ENCODE peak calls at places on chromosomes 5 and 9, in eight cellular contexts. Q, A, V, H, T, Z, R and M are unnamed samples.
A peak's percentile ranks its signal among the peaks of the same experiment; 100 is the strongest.

GRCh38 chr9:1938135-1938534 is 77.0 kb upstream of the SMARCA2 start:
- DNase-seq in Q (no peak), A (no peak), V (no peak), H (no peak), T (no peak), Z (no peak), R (no peak), M (no peak)

GRCh38 chr5:95284512-95285405 is at the start of gene MCTP1:
- DNase-seq in Q (no peak), A (peak; percentile 14), V (peak; percentile 30), H (peak; percentile 41), T (peak; percentile 15), Z (peak; percentile 50), R (peak; percentile 19), M (no peak)

GRCh38 chr5:83827111-83827541 is 106.5 kb upstream of the HAPLN1 start:
- DNase-seq in Q (no peak), A (no peak), V (peak; percentile 69), H (no peak), T (no peak), Z (no peak), R (no peak), M (no peak)

GRCh38 chr9:83432104-83432627 is 106.0 kb downstream of the FRMD3 start:
- DNase-seq in Q (peak; percentile 68), A (peak; percentile 82), V (no peak), H (peak; percentile 95), T (peak; percentile 66), Z (peak; percentile 87), R (peak; percentile 40), M (no peak)

GRCh38 chr5:156232251-156232869 is 94.6 kb upstream of the SGCD start:
- DNase-seq in Q (no peak), A (no peak), V (no peak), H (no peak), T (no peak), Z (no peak), R (no peak), M (no peak)

GRCh38 chr9:126549246-126550006 is 64.3 kb upstream of the LMX1B start:
- DNase-seq in Q (no peak), A (no peak), V (no peak), H (no peak), T (no peak), Z (no peak), R (no peak), M (no peak)

GRCh38 chr9:90593646-90594045 is 49.0 kb downstream of the DIRAS2 start:
- DNase-seq in Q (no peak), A (no peak), V (no peak), H (no peak), T (no peak), Z (no peak), R (no peak), M (no peak)

GRCh38 chr9:4714266-4715016 is 26.6 kb downstream of the AK3 start:
- DNase-seq in Q (no peak), A (no peak), V (peak; percentile 28), H (no peak), T (no peak), Z (no peak), R (no peak), M (no peak)

GRCh38 chr5:142782976-142783539 is 12.9 kb downstream of the ARHGAP26 start:
- DNase-seq in Q (peak; percentile 70), A (peak; percentile 72), V (no peak), H (no peak), T (peak; percentile 43), Z (no peak), R (no peak), M (no peak)

GRCh38 chr9:119758990-119759389 is 389.8 kb upstream of the BRINP1 start:
- DNase-seq in Q (no peak), A (no peak), V (no peak), H (no peak), T (no peak), Z (no peak), R (no peak), M (no peak)

GRCh38 chr9:113463418-113464285 is at the start of gene RGS3:
- DNase-seq in Q (peak; percentile 73), A (peak; percentile 62), V (peak; percentile 29), H (peak; percentile 84), T (peak; percentile 51), Z (peak; percentile 85), R (peak; percentile 83), M (no peak)

GRCh38 chr5:142298789-142299188 is 26.0 kb downstream of the SPRY4 start:
- DNase-seq in Q (no peak), A (no peak), V (no peak), H (no peak), T (no peak), Z (no peak), R (no peak), M (no peak)

GRCh38 chr9:136562746-136563506 is 17.1 kb upstream of the NOTCH1 start:
- DNase-seq in Q (peak; percentile 53), A (no peak), V (no peak), H (no peak), T (no peak), Z (no peak), R (no peak), M (no peak)

GRCh38 chr5:174141398-174141797 is 95.9 kb downstream of the NSG2 start:
- DNase-seq in Q (no peak), A (no peak), V (no peak), H (no peak), T (no peak), Z (no peak), R (no peak), M (no peak)

GRCh38 chr5:68428232-68428811 is 212.8 kb downstream of the PIK3R1 start:
- DNase-seq in Q (no peak), A (no peak), V (no peak), H (no peak), T (no peak), Z (no peak), R (no peak), M (no peak)

GRCh38 chr5:68431181-68431580 is 215.6 kb downstream of the PIK3R1 start:
- DNase-seq in Q (no peak), A (no peak), V (peak; percentile 50), H (no peak), T (no peak), Z (no peak), R (no peak), M (no peak)

GRCh38 chr5:68431601-68432337 is 216.2 kb downstream of the PIK3R1 start:
- DNase-seq in Q (no peak), A (no peak), V (no peak), H (no peak), T (no peak), Z (no peak), R (no peak), M (no peak)

GRCh38 chr5:68429510-68429909 is 214.0 kb downstream of the PIK3R1 start:
- DNase-seq in Q (no peak), A (no peak), V (no peak), H (no peak), T (no peak), Z (no peak), R (no peak), M (no peak)

GRCh38 chr5:68430282-68430681 is 214.7 kb downstream of the PIK3R1 start:
- DNase-seq in Q (no peak), A (no peak), V (no peak), H (no peak), T (no peak), Z (no peak), R (no peak), M (no peak)
- H3K4me1 ChIP-seq in Q (peaks cover 41% of the 10 kb centered on the region), A (peaks cover 28% of the 10 kb centered on the region), V (peaks cover 47% of the 10 kb centered on the region), H (peaks cover 40% of the 10 kb centered on the region), T (peaks cover 7% of the 10 kb centered on the region), Z (peaks cover 15% of the 10 kb centered on the region), R (peaks cover 14% of the 10 kb centered on the region), M (peaks cover 34% of the 10 kb centered on the region)

DNA sequence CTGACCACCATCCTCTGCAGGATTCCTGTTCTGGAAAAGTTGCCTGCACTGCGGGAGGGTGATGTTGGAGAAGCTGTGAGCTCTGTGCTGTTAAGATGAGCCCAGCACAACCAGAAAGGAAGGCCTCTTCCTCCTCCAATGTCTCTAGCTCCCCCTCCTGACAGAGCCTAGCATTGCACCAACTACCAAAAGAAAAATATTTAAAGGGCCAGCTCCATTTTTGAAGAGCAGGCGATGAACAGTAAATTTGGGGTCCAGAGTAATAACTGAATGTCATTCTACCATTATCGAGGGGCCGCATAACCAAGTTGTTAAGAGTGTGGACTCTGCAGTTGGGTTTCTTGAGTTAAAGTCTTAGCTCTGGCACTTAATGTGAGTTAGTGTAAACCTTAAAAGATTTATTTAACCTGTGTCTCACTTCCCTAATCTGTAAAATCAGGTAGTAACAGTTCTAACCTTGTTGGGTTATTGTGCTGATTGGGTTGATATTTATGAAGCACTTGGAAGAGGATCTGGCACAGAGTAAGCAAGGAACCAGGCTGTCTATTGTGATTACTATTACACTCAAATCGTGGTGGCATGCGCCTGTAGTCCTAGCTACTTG is 3.9 kb downstream of the TEX53 start:
- DNase-seq in Q (peak; percentile 58), A (peak; percentile 28), V (peak; percentile 60), H (peak; percentile 79), T (peak; percentile 54), Z (peak; percentile 57), R (peak; percentile 64), M (peak; percentile 55)
- H3K27ac ChIP-seq in Q (no peak overlapping the region), A (no peak overlapping the region), V (no peak overlapping the region), H (no peak overlapping the region), T (no peak overlapping the region), Z (no peak overlapping the region), R (peak overlapping the region; percentile 43), M (no peak overlapping the region)

DNA sequence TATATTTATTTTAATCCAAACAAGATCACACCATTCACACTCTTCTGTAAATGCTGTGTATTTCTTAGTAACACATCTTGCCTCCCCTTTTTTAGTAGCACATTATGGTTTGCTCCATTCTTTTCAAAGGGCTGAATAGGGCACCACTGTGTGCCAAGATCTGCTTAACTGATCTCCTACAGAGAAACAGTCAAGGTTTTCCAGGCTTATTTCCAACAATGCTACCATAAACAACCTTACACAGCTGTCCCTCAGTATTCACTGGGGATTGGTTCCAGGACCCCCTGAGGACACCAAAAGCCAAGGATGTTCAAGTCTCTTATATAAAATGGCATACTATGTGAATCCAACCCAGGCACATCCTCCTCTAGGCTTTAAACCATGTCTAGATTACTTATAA is 16.5 kb downstream of the GOLM1 start:
- DNase-seq in Q (no peak), A (no peak), V (no peak), H (no peak), T (no peak), Z (no peak), R (no peak), M (no peak)
- H3K9me3 ChIP-seq in Q (no peaks in the 10 kb centered on the region), A (no peaks in the 10 kb centered on the region), V (no peaks in the 10 kb centered on the region), H (no peaks in the 10 kb centered on the region), T (no peaks in the 10 kb centered on the region), Z (no peaks in the 10 kb centered on the region), R (no peaks in the 10 kb centered on the region), M (no peaks in the 10 kb centered on the region)

GRCh38 chr5:1501372-1502045 is 22.3 kb downstream of the LPCAT1 start:
- DNase-seq in Q (no peak), A (no peak), V (no peak), H (no peak), T (no peak), Z (no peak), R (no peak), M (no peak)

GRCh38 chr5:1498623-1499416 is 24.9 kb downstream of the LPCAT1 start:
- DNase-seq in Q (no peak), A (no peak), V (no peak), H (no peak), T (no peak), Z (no peak), R (no peak), M (no peak)

GRCh38 chr5:1500411-1501091 is 23.2 kb downstream of the LPCAT1 start:
- DNase-seq in Q (peak; percentile 76), A (peak; percentile 81), V (no peak), H (no peak), T (peak; percentile 77), Z (no peak), R (no peak), M (no peak)

GRCh38 chr5:1497795-1498622 is 25.8 kb downstream of the LPCAT1 start:
- DNase-seq in Q (no peak), A (peak; percentile 37), V (no peak), H (no peak), T (no peak), Z (no peak), R (no peak), M (no peak)

GRCh38 chr5:1499851-1500250 is 23.9 kb downstream of the LPCAT1 start:
- DNase-seq in Q (no peak), A (no peak), V (no peak), H (no peak), T (no peak), Z (no peak), R (no peak), M (no peak)
- H3K4me1 ChIP-seq in Q (peaks cover 81% of the 10 kb centered on the region), A (peaks cover 49% of the 10 kb centered on the region), V (no peaks in the 10 kb centered on the region), H (no peaks in the 10 kb centered on the region), T (peaks cover 11% of the 10 kb centered on the region), Z (peaks cover 7% of the 10 kb centered on the region), R (no peaks in the 10 kb centered on the region), M (no peaks in the 10 kb centered on the region)